ENCODE peak calls at places on chromosomes 12 and 14, in seven cellular contexts. D, C, Y, A, W, S and F are unnamed samples.

GRCh38 chr12:1022032-1022970 is 31.3 kb downstream of the ERC1 start:
- DNase-seq in S (no peak), C (no peak), Y (no peak), A (no peak), W (no peak), D (no peak), F (no peak)

GRCh38 chr12:127287256-127287655 is 979.7 kb upstream of the TMEM132C start:
- DNase-seq in D (no peak), Y (no peak), S (no peak), A (no peak), C (no peak), W (no peak), F (no peak)

GRCh38 chr12:100799770-100800169 is 5.2 kb downstream of the ANO4 start:
- DNase-seq in Y (peak; percentile 54), C (no peak), W (no peak), D (no peak), A (no peak), S (no peak), F (no peak)

GRCh38 chr12:76922821-76923315 is 44.0 kb upstream of the CSRP2 start:
- DNase-seq in D (no peak), A (no peak), S (no peak), C (no peak), W (no peak), Y (no peak), F (no peak)

GRCh38 chr14:71466251-71466650 is 466.0 kb upstream of the RGS6 start:
- DNase-seq in D (no peak), C (no peak), Y (no peak), S (no peak), W (no peak), A (no peak), F (no peak)

GRCh38 chr14:55782166-55782565 is 202.2 kb downstream of the KTN1 start:
- DNase-seq in W (no peak), S (no peak), C (no peak), A (no peak), D (no peak), Y (no peak), F (no peak)

GRCh38 chr14:91889477-91890211 is 22.3 kb upstream of the TC2N start:
- DNase-seq in Y (peak; percentile 31), S (no peak), C (peak; percentile 59), D (no peak), W (no peak), A (no peak), F (no peak)

GRCh38 chr14:92382677-92383076 is 59.7 kb downstream of the SLC24A4 start:
- DNase-seq in Y (no peak), C (no peak), S (no peak), W (no peak), A (no peak), D (no peak), F (no peak)

GRCh38 chr12:96474206-96474605 is 15.2 kb upstream of the CFAP54 start:
- DNase-seq in D (no peak), W (no peak), S (no peak), C (no peak), A (no peak), Y (no peak), F (no peak)